ENCODE peak calls at places on chromosomes 6 and 20, in ten cellular contexts. One of them, this sample, is unnamed.

GRCh38 chr20:50193169-50193850 is 2.7 kb downstream of the CEBPB start:
- DNase-seq in CD8-positive, alpha-beta T cell: no peak
- DNase-seq in iPS DF 6.9: no peak
- DNase-seq in effector memory CD4-positive, alpha-beta T cell: no peak
- DNase-seq in heart left ventricle: peak
- DNase-seq in mammary epithelial cell: peak
- DNase-seq in neuronal stem cell: no peak
- DNase-seq in AG04450: no peak
- DNase-seq in RWPE1: no peak
- DNase-seq in PC-3: peak
- DNase-seq in this sample: no peak

GRCh38 chr20:44743080-44743701 is 2.5 kb upstream of the KCNK15 start:
- DNase-seq in CD8-positive, alpha-beta T cell: no peak
- DNase-seq in iPS DF 6.9: no peak
- DNase-seq in effector memory CD4-positive, alpha-beta T cell: no peak
- DNase-seq in heart left ventricle: no peak
- DNase-seq in mammary epithelial cell: no peak
- DNase-seq in neuronal stem cell: no peak
- DNase-seq in AG04450: no peak
- DNase-seq in RWPE1: no peak
- DNase-seq in PC-3: no peak
- DNase-seq in this sample: no peak

GRCh38 chr6:31588871-31589650 is 3.0 kb downstream of the LST1 start:
- DNase-seq in CD8-positive, alpha-beta T cell: no peak
- DNase-seq in iPS DF 6.9: no peak
- DNase-seq in effector memory CD4-positive, alpha-beta T cell: no peak
- DNase-seq in heart left ventricle: no peak
- DNase-seq in mammary epithelial cell: no peak
- DNase-seq in neuronal stem cell: no peak
- DNase-seq in AG04450: no peak
- DNase-seq in RWPE1: no peak
- DNase-seq in PC-3: peak
- DNase-seq in this sample: no peak

GRCh38 chr20:39849664-39850063 is 839.4 kb downstream of the MAFB start:
- DNase-seq in CD8-positive, alpha-beta T cell: no peak
- DNase-seq in iPS DF 6.9: no peak
- DNase-seq in effector memory CD4-positive, alpha-beta T cell: no peak
- DNase-seq in heart left ventricle: peak
- DNase-seq in mammary epithelial cell: peak
- DNase-seq in neuronal stem cell: no peak
- DNase-seq in AG04450: peak
- DNase-seq in RWPE1: peak
- DNase-seq in PC-3: no peak
- DNase-seq in this sample: no peak

GRCh38 chr20:40294747-40295146 is 394.3 kb downstream of the MAFB start:
- DNase-seq in CD8-positive, alpha-beta T cell: no peak
- DNase-seq in iPS DF 6.9: no peak
- DNase-seq in effector memory CD4-positive, alpha-beta T cell: no peak
- DNase-seq in heart left ventricle: no peak
- DNase-seq in mammary epithelial cell: no peak
- DNase-seq in neuronal stem cell: no peak
- DNase-seq in AG04450: no peak
- DNase-seq in RWPE1: no peak
- DNase-seq in PC-3: no peak
- DNase-seq in this sample: no peak

GRCh38 chr20:40979247-40979646 is 49.4 kb upstream of the TOP1 start:
- DNase-seq in CD8-positive, alpha-beta T cell: no peak
- DNase-seq in iPS DF 6.9: no peak
- DNase-seq in effector memory CD4-positive, alpha-beta T cell: no peak
- DNase-seq in heart left ventricle: no peak
- DNase-seq in mammary epithelial cell: no peak
- DNase-seq in neuronal stem cell: no peak
- DNase-seq in AG04450: no peak
- DNase-seq in RWPE1: no peak
- DNase-seq in PC-3: no peak
- DNase-seq in this sample: no peak

GRCh38 chr6:5481024-5481423 is 219.7 kb downstream of the FARS2 start:
- DNase-seq in CD8-positive, alpha-beta T cell: no peak
- DNase-seq in iPS DF 6.9: no peak
- DNase-seq in effector memory CD4-positive, alpha-beta T cell: no peak
- DNase-seq in heart left ventricle: peak
- DNase-seq in mammary epithelial cell: no peak
- DNase-seq in neuronal stem cell: no peak
- DNase-seq in AG04450: no peak
- DNase-seq in RWPE1: no peak
- DNase-seq in PC-3: no peak
- DNase-seq in this sample: no peak

GRCh38 chr6:158631678-158632537 is 12.6 kb downstream of the DYNLT1 start:
- DNase-seq in CD8-positive, alpha-beta T cell: no peak
- DNase-seq in iPS DF 6.9: no peak
- DNase-seq in effector memory CD4-positive, alpha-beta T cell: no peak
- DNase-seq in heart left ventricle: peak
- DNase-seq in mammary epithelial cell: peak
- DNase-seq in neuronal stem cell: no peak
- DNase-seq in AG04450: peak
- DNase-seq in RWPE1: no peak
- DNase-seq in PC-3: peak
- DNase-seq in this sample: no peak

GRCh38 chr6:35764238-35764896 is 12.0 kb upstream of the CLPSL2 start:
- DNase-seq in CD8-positive, alpha-beta T cell: no peak
- DNase-seq in iPS DF 6.9: peak
- DNase-seq in effector memory CD4-positive, alpha-beta T cell: no peak
- DNase-seq in heart left ventricle: no peak
- DNase-seq in mammary epithelial cell: peak
- DNase-seq in neuronal stem cell: no peak
- DNase-seq in AG04450: no peak
- DNase-seq in RWPE1: no peak
- DNase-seq in PC-3: no peak
- DNase-seq in this sample: no peak

GRCh38 chr6:140956567-140957306 is 1176.0 kb upstream of the GJE1 start:
- DNase-seq in CD8-positive, alpha-beta T cell: no peak
- DNase-seq in iPS DF 6.9: no peak
- DNase-seq in effector memory CD4-positive, alpha-beta T cell: no peak
- DNase-seq in heart left ventricle: no peak
- DNase-seq in mammary epithelial cell: no peak
- DNase-seq in neuronal stem cell: no peak
- DNase-seq in AG04450: no peak
- DNase-seq in RWPE1: no peak
- DNase-seq in PC-3: no peak
- DNase-seq in this sample: no peak

GRCh38 chr6:135231469-135231844 is 50.3 kb downstream of the MYB start:
- DNase-seq in CD8-positive, alpha-beta T cell: no peak
- DNase-seq in iPS DF 6.9: no peak
- DNase-seq in effector memory CD4-positive, alpha-beta T cell: no peak
- DNase-seq in heart left ventricle: no peak
- DNase-seq in mammary epithelial cell: no peak
- DNase-seq in neuronal stem cell: no peak
- DNase-seq in AG04450: no peak
- DNase-seq in RWPE1: no peak
- DNase-seq in PC-3: no peak
- DNase-seq in this sample: no peak

GRCh38 chr6:124393536-124393935 is 568.7 kb upstream of the RNF217 start:
- DNase-seq in CD8-positive, alpha-beta T cell: no peak
- DNase-seq in iPS DF 6.9: no peak
- DNase-seq in effector memory CD4-positive, alpha-beta T cell: no peak
- DNase-seq in heart left ventricle: no peak
- DNase-seq in mammary epithelial cell: peak
- DNase-seq in neuronal stem cell: no peak
- DNase-seq in AG04450: no peak
- DNase-seq in RWPE1: no peak
- DNase-seq in PC-3: peak
- DNase-seq in this sample: no peak

GRCh38 chr6:235763-236360 is 56.4 kb upstream of the DUSP22 start:
- DNase-seq in CD8-positive, alpha-beta T cell: no peak
- DNase-seq in iPS DF 6.9: no peak
- DNase-seq in effector memory CD4-positive, alpha-beta T cell: no peak
- DNase-seq in heart left ventricle: no peak
- DNase-seq in mammary epithelial cell: peak
- DNase-seq in neuronal stem cell: no peak
- DNase-seq in AG04450: no peak
- DNase-seq in RWPE1: no peak
- DNase-seq in PC-3: no peak
- DNase-seq in this sample: no peak

GRCh38 chr20:23114018-23114417 is 27.9 kb upstream of the CD93 start:
- DNase-seq in CD8-positive, alpha-beta T cell: no peak
- DNase-seq in iPS DF 6.9: no peak
- DNase-seq in effector memory CD4-positive, alpha-beta T cell: no peak
- DNase-seq in heart left ventricle: peak
- DNase-seq in mammary epithelial cell: no peak
- DNase-seq in neuronal stem cell: no peak
- DNase-seq in AG04450: no peak
- DNase-seq in RWPE1: no peak
- DNase-seq in PC-3: no peak
- DNase-seq in this sample: peak

GRCh38 chr20:62361799-62362589 is 5.1 kb downstream of the LAMA5 start:
- DNase-seq in CD8-positive, alpha-beta T cell: no peak
- DNase-seq in iPS DF 6.9: no peak
- DNase-seq in effector memory CD4-positive, alpha-beta T cell: no peak
- DNase-seq in heart left ventricle: peak
- DNase-seq in mammary epithelial cell: no peak
- DNase-seq in neuronal stem cell: no peak
- DNase-seq in AG04450: no peak
- DNase-seq in RWPE1: peak
- DNase-seq in PC-3: peak
- DNase-seq in this sample: no peak

DNA sequence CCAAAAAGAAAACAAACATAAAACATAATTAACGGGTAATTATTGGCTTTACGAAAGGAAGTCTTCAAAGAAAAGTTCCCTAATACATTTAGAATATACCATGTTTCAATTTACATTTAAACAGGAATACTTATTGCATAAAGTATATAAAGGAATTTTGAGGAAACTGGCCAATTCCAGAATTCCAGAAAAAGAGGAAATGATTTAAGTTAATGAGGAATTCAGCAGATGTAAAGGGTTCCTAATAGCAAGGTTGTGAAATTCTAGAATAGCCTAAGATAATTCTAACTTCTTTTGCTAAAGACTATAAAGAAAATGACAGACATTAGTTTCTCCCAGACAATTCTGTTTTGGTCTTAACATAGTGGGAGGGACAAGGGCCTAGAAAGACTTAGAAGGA is 35.0 kb downstream of the DTNBP1 start:
- DNase-seq in CD8-positive, alpha-beta T cell: no peak
- DNase-seq in iPS DF 6.9: no peak
- DNase-seq in effector memory CD4-positive, alpha-beta T cell: no peak
- DNase-seq in heart left ventricle: no peak
- DNase-seq in mammary epithelial cell: no peak
- DNase-seq in neuronal stem cell: no peak
- DNase-seq in AG04450: no peak
- DNase-seq in RWPE1: no peak
- DNase-seq in PC-3: no peak
- DNase-seq in this sample: no peak
- H3K27ac ChIP-seq in CD8-positive, alpha-beta T cell: no peak
- H3K27ac ChIP-seq in iPS DF 6.9: no peak
- H3K27ac ChIP-seq in effector memory CD4-positive, alpha-beta T cell: no peak
- H3K27ac ChIP-seq in heart left ventricle: no peak
- H3K27ac ChIP-seq in mammary epithelial cell: no peak
- H3K27ac ChIP-seq in neuronal stem cell: no peak
- H3K27ac ChIP-seq in AG04450: no peak
- H3K27ac ChIP-seq in RWPE1: no peak
- H3K27ac ChIP-seq in PC-3: no peak
- H3K27ac ChIP-seq in this sample: no peak

GRCh38 chr6:43803783-43804549 is 34.0 kb downstream of the VEGFA start:
- DNase-seq in CD8-positive, alpha-beta T cell: no peak
- DNase-seq in iPS DF 6.9: no peak
- DNase-seq in effector memory CD4-positive, alpha-beta T cell: no peak
- DNase-seq in heart left ventricle: no peak
- DNase-seq in mammary epithelial cell: peak
- DNase-seq in neuronal stem cell: no peak
- DNase-seq in AG04450: no peak
- DNase-seq in RWPE1: no peak
- DNase-seq in PC-3: peak
- DNase-seq in this sample: no peak
- H3K27ac ChIP-seq in CD8-positive, alpha-beta T cell: no peak
- H3K27ac ChIP-seq in iPS DF 6.9: no peak
- H3K27ac ChIP-seq in effector memory CD4-positive, alpha-beta T cell: no peak
- H3K27ac ChIP-seq in heart left ventricle: no peak
- H3K27ac ChIP-seq in mammary epithelial cell: no peak
- H3K27ac ChIP-seq in neuronal stem cell: no peak
- H3K27ac ChIP-seq in AG04450: no peak
- H3K27ac ChIP-seq in RWPE1: no peak
- H3K27ac ChIP-seq in PC-3: no peak
- H3K27ac ChIP-seq in this sample: no peak

GRCh38 chr6:138115877-138116660 is 8.8 kb upstream of the PERP start:
- DNase-seq in CD8-positive, alpha-beta T cell: peak
- DNase-seq in iPS DF 6.9: no peak
- DNase-seq in effector memory CD4-positive, alpha-beta T cell: peak
- DNase-seq in heart left ventricle: peak
- DNase-seq in mammary epithelial cell: peak
- DNase-seq in neuronal stem cell: peak
- DNase-seq in AG04450: peak
- DNase-seq in RWPE1: peak
- DNase-seq in PC-3: peak
- DNase-seq in this sample: peak
- H3K27ac ChIP-seq in CD8-positive, alpha-beta T cell: no peak
- H3K27ac ChIP-seq in iPS DF 6.9: no peak
- H3K27ac ChIP-seq in effector memory CD4-positive, alpha-beta T cell: no peak
- H3K27ac ChIP-seq in heart left ventricle: no peak
- H3K27ac ChIP-seq in mammary epithelial cell: no peak
- H3K27ac ChIP-seq in neuronal stem cell: no peak
- H3K27ac ChIP-seq in AG04450: no peak
- H3K27ac ChIP-seq in RWPE1: no peak
- H3K27ac ChIP-seq in PC-3: no peak
- H3K27ac ChIP-seq in this sample: no peak

GRCh38 chr6:44223471-44224153 is at the start of gene SLC29A1:
- DNase-seq in CD8-positive, alpha-beta T cell: peak
- DNase-seq in iPS DF 6.9: no peak
- DNase-seq in effector memory CD4-positive, alpha-beta T cell: peak
- DNase-seq in heart left ventricle: peak
- DNase-seq in mammary epithelial cell: peak
- DNase-seq in neuronal stem cell: peak
- DNase-seq in AG04450: no peak
- DNase-seq in RWPE1: peak
- DNase-seq in PC-3: peak
- DNase-seq in this sample: peak
- H3K27ac ChIP-seq in CD8-positive, alpha-beta T cell: no peak
- H3K27ac ChIP-seq in iPS DF 6.9: no peak
- H3K27ac ChIP-seq in effector memory CD4-positive, alpha-beta T cell: peak
- H3K27ac ChIP-seq in heart left ventricle: peak
- H3K27ac ChIP-seq in mammary epithelial cell: no peak
- H3K27ac ChIP-seq in neuronal stem cell: peak
- H3K27ac ChIP-seq in AG04450: no peak
- H3K27ac ChIP-seq in RWPE1: peak
- H3K27ac ChIP-seq in PC-3: no peak
- H3K27ac ChIP-seq in this sample: peak

This sample was measured in substantia nigra.